ENCODE peak calls at places on chromosomes 4 and X, in seven cellular contexts. One of them, this sample, is unnamed.

GRCh38 chrX:41377624-41378023 is 43.7 kb downstream of the DDX3X start:
- DNase-seq in T-helper 1 cell: no peak
- DNase-seq in caudate nucleus: no peak
- DNase-seq in fibroblast of lung: peak
- DNase-seq in ecto neural progenitor cell: no peak
- DNase-seq in memory B cell: no peak
- DNase-seq in Daoy: no peak
- DNase-seq in this sample: no peak

GRCh38 chr4:128358231-128358902 is 70.8 kb upstream of the PGRMC2 start:
- DNase-seq in Daoy: peak
- DNase-seq in ecto neural progenitor cell: no peak
- DNase-seq in memory B cell: no peak
- DNase-seq in fibroblast of lung: peak
- DNase-seq in caudate nucleus: no peak
- DNase-seq in T-helper 1 cell: no peak
- DNase-seq in this sample: no peak

GRCh38 chr4:23909671-23910070 is 19.8 kb upstream of the PPARGC1A start:
- DNase-seq in Daoy: no peak
- DNase-seq in memory B cell: no peak
- DNase-seq in fibroblast of lung: no peak
- DNase-seq in T-helper 1 cell: no peak
- DNase-seq in caudate nucleus: no peak
- DNase-seq in ecto neural progenitor cell: no peak
- DNase-seq in this sample: no peak

GRCh38 chr4:2829933-2830451 is 13.7 kb upstream of the ADD1 start:
- DNase-seq in ecto neural progenitor cell: no peak
- DNase-seq in T-helper 1 cell: no peak
- DNase-seq in Daoy: no peak
- DNase-seq in caudate nucleus: no peak
- DNase-seq in memory B cell: no peak
- DNase-seq in fibroblast of lung: peak
- DNase-seq in this sample: no peak

GRCh38 chr4:114597410-114598115 is 1.0 kb upstream of the UGT8 start:
- DNase-seq in ecto neural progenitor cell: no peak
- DNase-seq in Daoy: no peak
- DNase-seq in caudate nucleus: peak
- DNase-seq in T-helper 1 cell: no peak
- DNase-seq in memory B cell: no peak
- DNase-seq in fibroblast of lung: no peak
- DNase-seq in this sample: no peak

GRCh38 chrX:154714925-154715324 is 36.0 kb downstream of the GAB3 start:
- DNase-seq in memory B cell: peak
- DNase-seq in fibroblast of lung: no peak
- DNase-seq in caudate nucleus: no peak
- DNase-seq in Daoy: peak
- DNase-seq in ecto neural progenitor cell: no peak
- DNase-seq in T-helper 1 cell: peak
- DNase-seq in this sample: peak

GRCh38 chr4:1049591-1049905 is 38.1 kb downstream of the FGFRL1 start:
- DNase-seq in T-helper 1 cell: no peak
- DNase-seq in ecto neural progenitor cell: no peak
- DNase-seq in memory B cell: no peak
- DNase-seq in caudate nucleus: no peak
- DNase-seq in fibroblast of lung: no peak
- DNase-seq in Daoy: no peak
- DNase-seq in this sample: no peak

GRCh38 chr4:38132140-38132673 is 172.0 kb downstream of the PTTG2 start:
- DNase-seq in Daoy: peak
- DNase-seq in memory B cell: no peak
- DNase-seq in ecto neural progenitor cell: peak
- DNase-seq in caudate nucleus: no peak
- DNase-seq in T-helper 1 cell: peak
- DNase-seq in fibroblast of lung: peak
- DNase-seq in this sample: no peak

GRCh38 chrX:8971116-8971515 is 62.8 kb downstream of the FAM9B start:
- DNase-seq in ecto neural progenitor cell: no peak
- DNase-seq in caudate nucleus: no peak
- DNase-seq in Daoy: peak
- DNase-seq in fibroblast of lung: peak
- DNase-seq in T-helper 1 cell: no peak
- DNase-seq in memory B cell: no peak
- DNase-seq in this sample: peak

GRCh38 chr4:3660086-3660927 is 105.9 kb upstream of the ADRA2C start:
- DNase-seq in caudate nucleus: peak
- DNase-seq in ecto neural progenitor cell: peak
- DNase-seq in T-helper 1 cell: no peak
- DNase-seq in memory B cell: no peak
- DNase-seq in Daoy: no peak
- DNase-seq in fibroblast of lung: no peak
- DNase-seq in this sample: no peak

GRCh38 chr4:29014555-29014954 is 1705.6 kb upstream of the PCDH7 start:
- DNase-seq in ecto neural progenitor cell: no peak
- DNase-seq in T-helper 1 cell: no peak
- DNase-seq in memory B cell: no peak
- DNase-seq in fibroblast of lung: no peak
- DNase-seq in Daoy: no peak
- DNase-seq in caudate nucleus: no peak
- DNase-seq in this sample: no peak

GRCh38 chr4:137203601-137204000 is 328.7 kb downstream of the PCDH18 start:
- DNase-seq in memory B cell: no peak
- DNase-seq in T-helper 1 cell: no peak
- DNase-seq in fibroblast of lung: peak
- DNase-seq in ecto neural progenitor cell: no peak
- DNase-seq in Daoy: no peak
- DNase-seq in caudate nucleus: no peak
- DNase-seq in this sample: no peak

GRCh38 chr4:70954032-70954431 is 39.4 kb upstream of the DCK start:
- DNase-seq in fibroblast of lung: peak
- DNase-seq in memory B cell: no peak
- DNase-seq in T-helper 1 cell: no peak
- DNase-seq in caudate nucleus: no peak
- DNase-seq in ecto neural progenitor cell: no peak
- DNase-seq in Daoy: no peak
- DNase-seq in this sample: no peak

GRCh38 chrX:31483336-31483735 is 411.5 kb upstream of the FTHL17 start:
- DNase-seq in T-helper 1 cell: no peak
- DNase-seq in fibroblast of lung: peak
- DNase-seq in ecto neural progenitor cell: no peak
- DNase-seq in caudate nucleus: no peak
- DNase-seq in Daoy: peak
- DNase-seq in memory B cell: no peak
- DNase-seq in this sample: no peak

GRCh38 chrX:110409925-110410324 is 51.3 kb downstream of the RTL9 start:
- DNase-seq in T-helper 1 cell: no peak
- DNase-seq in memory B cell: no peak
- DNase-seq in ecto neural progenitor cell: no peak
- DNase-seq in Daoy: peak
- DNase-seq in caudate nucleus: no peak
- DNase-seq in fibroblast of lung: peak
- DNase-seq in this sample: no peak

GRCh38 chr4:127781303-127782024 is 658 bp upstream of the HSPA4L start:
- DNase-seq in fibroblast of lung: peak
- DNase-seq in T-helper 1 cell: no peak
- DNase-seq in ecto neural progenitor cell: no peak
- DNase-seq in memory B cell: peak
- DNase-seq in caudate nucleus: no peak
- DNase-seq in Daoy: peak
- DNase-seq in this sample: no peak

GRCh38 chrX:30666094-30666493 is 12.9 kb downstream of the GK start:
- DNase-seq in memory B cell: no peak
- DNase-seq in T-helper 1 cell: no peak
- DNase-seq in ecto neural progenitor cell: no peak
- DNase-seq in caudate nucleus: no peak
- DNase-seq in Daoy: no peak
- DNase-seq in fibroblast of lung: no peak
- DNase-seq in this sample: no peak

GRCh38 chr4:55635760-55636621 is at the start of gene NMU:
- DNase-seq in T-helper 1 cell: peak
- DNase-seq in fibroblast of lung: peak
- DNase-seq in caudate nucleus: no peak
- DNase-seq in ecto neural progenitor cell: peak
- DNase-seq in Daoy: peak
- DNase-seq in memory B cell: peak
- DNase-seq in this sample: no peak

GRCh38 chr4:112173593-112174559 is 28.6 kb downstream of the FAM241A start:
- DNase-seq in T-helper 1 cell: no peak
- DNase-seq in caudate nucleus: no peak
- DNase-seq in Daoy: peak
- DNase-seq in fibroblast of lung: no peak
- DNase-seq in ecto neural progenitor cell: no peak
- DNase-seq in memory B cell: no peak
- DNase-seq in this sample: no peak

GRCh38 chrX:115650916-115651315 is 89.9 kb downstream of the PLS3 start:
- DNase-seq in memory B cell: no peak
- DNase-seq in caudate nucleus: peak
- DNase-seq in Daoy: peak
- DNase-seq in T-helper 1 cell: no peak
- DNase-seq in fibroblast of lung: peak
- DNase-seq in ecto neural progenitor cell: peak
- DNase-seq in this sample: no peak

GRCh38 chr4:7295917-7296660 is 103.8 kb downstream of the SORCS2 start:
- DNase-seq in Daoy: peak
- DNase-seq in caudate nucleus: peak
- DNase-seq in memory B cell: no peak
- DNase-seq in ecto neural progenitor cell: no peak
- DNase-seq in T-helper 1 cell: no peak
- DNase-seq in fibroblast of lung: peak
- DNase-seq in this sample: no peak

GRCh38 chr4:25417014-25417413 is 40.0 kb downstream of the ANAPC4 start:
- DNase-seq in Daoy: no peak
- DNase-seq in memory B cell: no peak
- DNase-seq in fibroblast of lung: no peak
- DNase-seq in T-helper 1 cell: no peak
- DNase-seq in caudate nucleus: no peak
- DNase-seq in ecto neural progenitor cell: no peak
- DNase-seq in this sample: no peak

GRCh38 chr4:158850800-158851644 is 82.2 kb downstream of the FNIP2 start:
- DNase-seq in Daoy: no peak
- DNase-seq in ecto neural progenitor cell: no peak
- DNase-seq in caudate nucleus: no peak
- DNase-seq in memory B cell: no peak
- DNase-seq in T-helper 1 cell: no peak
- DNase-seq in fibroblast of lung: no peak
- DNase-seq in this sample: no peak

GRCh38 chrX:10512258-10512657 is 108.1 kb downstream of the MID1 start:
- DNase-seq in Daoy: peak
- DNase-seq in fibroblast of lung: peak
- DNase-seq in caudate nucleus: no peak
- DNase-seq in T-helper 1 cell: no peak
- DNase-seq in ecto neural progenitor cell: no peak
- DNase-seq in memory B cell: no peak
- DNase-seq in this sample: no peak

GRCh38 chrX:153966283-153966688 is 5.3 kb downstream of the HCFC1 start:
- DNase-seq in T-helper 1 cell: no peak
- DNase-seq in fibroblast of lung: peak
- DNase-seq in memory B cell: no peak
- DNase-seq in caudate nucleus: no peak
- DNase-seq in ecto neural progenitor cell: no peak
- DNase-seq in Daoy: no peak
- DNase-seq in this sample: no peak

GRCh38 chr4:22634541-22635181 is 58.1 kb upstream of the GBA3 start:
- DNase-seq in fibroblast of lung: no peak
- DNase-seq in T-helper 1 cell: no peak
- DNase-seq in memory B cell: no peak
- DNase-seq in caudate nucleus: no peak
- DNase-seq in ecto neural progenitor cell: no peak
- DNase-seq in Daoy: no peak
- DNase-seq in this sample: no peak

GRCh38 chr4:87732033-87732770 is 67.2 kb upstream of the IBSP start:
- DNase-seq in memory B cell: no peak
- DNase-seq in Daoy: peak
- DNase-seq in T-helper 1 cell: no peak
- DNase-seq in fibroblast of lung: peak
- DNase-seq in caudate nucleus: no peak
- DNase-seq in ecto neural progenitor cell: no peak
- DNase-seq in this sample: no peak

GRCh38 chr4:154349829-154350228 is 141.8 kb downstream of the DCHS2 start:
- DNase-seq in caudate nucleus: no peak
- DNase-seq in ecto neural progenitor cell: no peak
- DNase-seq in fibroblast of lung: no peak
- DNase-seq in T-helper 1 cell: no peak
- DNase-seq in memory B cell: no peak
- DNase-seq in Daoy: no peak
- DNase-seq in this sample: no peak

GRCh38 chr4:121077496-121077895 is 5.2 kb upstream of the NDNF start:
- DNase-seq in Daoy: no peak
- DNase-seq in memory B cell: no peak
- DNase-seq in fibroblast of lung: no peak
- DNase-seq in T-helper 1 cell: no peak
- DNase-seq in caudate nucleus: no peak
- DNase-seq in ecto neural progenitor cell: no peak
- DNase-seq in this sample: no peak

GRCh38 chr4:144757969-144758368 is 112.0 kb downstream of the HHIP start:
- DNase-seq in ecto neural progenitor cell: no peak
- DNase-seq in T-helper 1 cell: no peak
- DNase-seq in fibroblast of lung: no peak
- DNase-seq in caudate nucleus: no peak
- DNase-seq in Daoy: no peak
- DNase-seq in memory B cell: no peak
- DNase-seq in this sample: no peak

GRCh38 chr4:125979868-125980412 is 665.2 kb downstream of the FAT4 start:
- DNase-seq in ecto neural progenitor cell: no peak
- DNase-seq in caudate nucleus: no peak
- DNase-seq in fibroblast of lung: no peak
- DNase-seq in Daoy: no peak
- DNase-seq in memory B cell: no peak
- DNase-seq in T-helper 1 cell: no peak
- DNase-seq in this sample: no peak

GRCh38 chrX:118220509-118220908 is 103.9 kb upstream of the KLHL13 start:
- DNase-seq in ecto neural progenitor cell: no peak
- DNase-seq in caudate nucleus: no peak
- DNase-seq in T-helper 1 cell: no peak
- DNase-seq in Daoy: no peak
- DNase-seq in fibroblast of lung: no peak
- DNase-seq in memory B cell: no peak
- DNase-seq in this sample: no peak

GRCh38 chr4:94126669-94127068 is 81.0 kb upstream of the SMARCAD1 start:
- DNase-seq in T-helper 1 cell: no peak
- DNase-seq in Daoy: no peak
- DNase-seq in caudate nucleus: no peak
- DNase-seq in fibroblast of lung: no peak
- DNase-seq in memory B cell: no peak
- DNase-seq in ecto neural progenitor cell: no peak
- DNase-seq in this sample: no peak

GRCh38 chr4:39996811-39997210 is 19.1 kb upstream of the PDS5A start:
- DNase-seq in fibroblast of lung: no peak
- DNase-seq in ecto neural progenitor cell: no peak
- DNase-seq in T-helper 1 cell: no peak
- DNase-seq in memory B cell: no peak
- DNase-seq in caudate nucleus: no peak
- DNase-seq in Daoy: no peak
- DNase-seq in this sample: no peak

GRCh38 chr4:119189638-119190037 is 22.9 kb upstream of the USP53 start:
- DNase-seq in Daoy: no peak
- DNase-seq in memory B cell: no peak
- DNase-seq in caudate nucleus: no peak
- DNase-seq in T-helper 1 cell: no peak
- DNase-seq in ecto neural progenitor cell: no peak
- DNase-seq in fibroblast of lung: no peak
- DNase-seq in this sample: peak

GRCh38 chr4:10582966-10583365 is 101.6 kb downstream of the CLNK start:
- DNase-seq in caudate nucleus: no peak
- DNase-seq in memory B cell: no peak
- DNase-seq in ecto neural progenitor cell: no peak
- DNase-seq in fibroblast of lung: peak
- DNase-seq in T-helper 1 cell: no peak
- DNase-seq in Daoy: no peak
- DNase-seq in this sample: no peak

GRCh38 chr4:176001171-176002006 is 64.3 kb upstream of the WDR17 start:
- DNase-seq in memory B cell: no peak
- DNase-seq in Daoy: peak
- DNase-seq in fibroblast of lung: peak
- DNase-seq in ecto neural progenitor cell: peak
- DNase-seq in T-helper 1 cell: no peak
- DNase-seq in caudate nucleus: peak
- DNase-seq in this sample: no peak

GRCh38 chr4:89204624-89205023 is 93.3 kb downstream of the TIGD2 start:
- DNase-seq in fibroblast of lung: peak
- DNase-seq in ecto neural progenitor cell: no peak
- DNase-seq in T-helper 1 cell: no peak
- DNase-seq in Daoy: no peak
- DNase-seq in caudate nucleus: no peak
- DNase-seq in memory B cell: no peak
- DNase-seq in this sample: no peak